ENCODE peak calls at places on chromosomes 5 and 9, in four cellular contexts. Y is activated CD4-positive, alpha-beta T cell treated with anti-CD3 and anti-CD28 coated beads for 48 hours; L is H7; V is HTR-8/SVneo. T is an unnamed sample.

GRCh38 chr5:4095918-4096630 is 500.4 kb downstream of the IRX1 start:
- DNase-seq in Y (no peak), L (no peak), V (no peak), T (no peak)

GRCh38 chr9:137392232-137393007 is 30.5 kb downstream of the EXD3 start:
- DNase-seq in Y (no peak), L (no peak), V (no peak), T (no peak)

GRCh38 chr5:177409043-177409801 is at the start of gene F12:
- DNase-seq in Y (no peak), L (no peak), V (no peak), T (no peak)

GRCh38 chr9:124329996-124330714 is 72.4 kb downstream of the NEK6 start:
- DNase-seq in Y (no peak), L (no peak), V (no peak), T (no peak)

GRCh38 chr5:40733439-40733838 is 22.3 kb downstream of the TTC33 start:
- DNase-seq in Y (no peak), L (no peak), V (no peak), T (no peak)

GRCh38 chr5:180862645-180863044 is 1.6 kb upstream of the ZFP62 start:
- DNase-seq in Y (no peak), L (peak), V (no peak), T (peak)

GRCh38 chr5:109701779-109702178 is 12.1 kb downstream of the MAN2A1 start:
- DNase-seq in Y (no peak), L (no peak), V (no peak), T (no peak)

GRCh38 chr9:110089681-110090370 is 118.1 kb downstream of the C9orf152 start:
- DNase-seq in Y (no peak), L (no peak), V (no peak), T (no peak)

GRCh38 chr5:121199238-121199999 is 652.3 kb upstream of the FTMT start:
- DNase-seq in Y (no peak), L (no peak), V (no peak), T (no peak)

GRCh38 chr5:42804717-42805339 is 6.9 kb downstream of the SELENOP start:
- DNase-seq in Y (no peak), L (no peak), V (no peak), T (no peak)

GRCh38 chr9:128383791-128384190 is 12.6 kb downstream of the URM1 start:
- DNase-seq in Y (no peak), L (peak), V (no peak), T (no peak)

GRCh38 chr9:132172185-132172584 is 10.3 kb downstream of the NTNG2 start:
- DNase-seq in Y (no peak), L (no peak), V (no peak), T (no peak)

GRCh38 chr5:1004598-1005361 is 3.8 kb upstream of the NKD2 start:
- DNase-seq in Y (peak), L (peak), V (no peak), T (no peak)

GRCh38 chr5:9207820-9208418 is 338.0 kb downstream of the SEMA5A start:
- DNase-seq in Y (no peak), L (no peak), V (peak), T (no peak)

GRCh38 chr5:157612581-157612980 is 37.0 kb upstream of the ADAM19 start:
- DNase-seq in Y (no peak), L (no peak), V (no peak), T (no peak)

GRCh38 chr9:29285818-29286217 is 1712.5 kb upstream of the C9orf72 start:
- DNase-seq in Y (no peak), L (peak), V (no peak), T (peak)

GRCh38 chr9:89481161-89481915 is 16.6 kb downstream of the SEMA4D start:
- DNase-seq in Y (peak), L (no peak), V (no peak), T (no peak)

GRCh38 chr5:17217421-17218352 is at the start of gene BASP1:
- DNase-seq in Y (peak), L (peak), V (peak), T (peak)

GRCh38 chr9:113302792-113303418 is at the start of gene RNF183:
- DNase-seq in Y (no peak), L (peak), V (no peak), T (peak)

GRCh38 chr9:91546574-91546973 is 122.9 kb upstream of the NFIL3 start:
- DNase-seq in Y (no peak), L (no peak), V (no peak), T (no peak)

GRCh38 chr9:108603141-108603540 is 252.6 kb downstream of the ACTL7B start:
- DNase-seq in Y (no peak), L (no peak), V (no peak), T (no peak)

GRCh38 chr5:37849641-37850040 is 9.8 kb upstream of the GDNF start:
- DNase-seq in Y (no peak), L (no peak), V (no peak), T (no peak)

GRCh38 chr5:320524-321232 is 836 bp upstream of the AHRR start:
- DNase-seq in Y (no peak), L (peak), V (no peak), T (no peak)

T was measured in H9.